ENCODE peak calls at places on chromosomes 5 and 9, in eight cellular contexts. E, V, A, Z, Y, N, J and B are unnamed samples.

GRCh38 chr5:51495672-51496071 is 112.4 kb downstream of the ISL1 start:
- DNase-seq in E (peak), V (no peak), A (peak), Z (no peak), Y (peak), N (peak), J (no peak), B (peak)

GRCh38 chr9:20495133-20495532 is 127.2 kb downstream of the MLLT3 start:
- DNase-seq in E (no peak), V (no peak), A (no peak), Z (no peak), Y (no peak), N (no peak), J (no peak), B (no peak)

GRCh38 chr9:131266301-131267229 is 9.7 kb downstream of the FAM78A start:
- DNase-seq in E (no peak), V (no peak), A (no peak), Z (no peak), Y (no peak), N (no peak), J (peak), B (peak)

GRCh38 chr9:92746567-92747458 is 17.8 kb downstream of the BICD2 start:
- DNase-seq in E (peak), V (no peak), A (no peak), Z (no peak), Y (peak), N (peak), J (no peak), B (no peak)

GRCh38 chr5:31413030-31413812 is 118.7 kb downstream of the DROSHA start:
- DNase-seq in E (no peak), V (no peak), A (no peak), Z (peak), Y (no peak), N (no peak), J (no peak), B (peak)

GRCh38 chr9:124263800-124264426 is 6.2 kb downstream of the NEK6 start:
- DNase-seq in E (no peak), V (no peak), A (no peak), Z (no peak), Y (no peak), N (no peak), J (no peak), B (no peak)

GRCh38 chr9:128275198-128276007 is at the start of gene GOLGA2:
- DNase-seq in E (no peak), V (peak), A (no peak), Z (peak), Y (peak), N (peak), J (no peak), B (peak)

GRCh38 chr5:139638736-139639618 is 9.2 kb upstream of the CXXC5 start:
- DNase-seq in E (no peak), V (no peak), A (no peak), Z (peak), Y (no peak), N (no peak), J (no peak), B (no peak)

GRCh38 chr9:5425006-5425628 is 12.6 kb downstream of the PLGRKT start:
- DNase-seq in E (peak), V (no peak), A (no peak), Z (no peak), Y (no peak), N (peak), J (no peak), B (peak)

GRCh38 chr9:18324928-18325327 is 149.0 kb upstream of the ADAMTSL1 start:
- DNase-seq in E (no peak), V (no peak), A (no peak), Z (no peak), Y (peak), N (no peak), J (no peak), B (peak)

GRCh38 chr9:83062653-83063527 is at the start of gene RASEF:
- DNase-seq in E (no peak), V (no peak), A (no peak), Z (no peak), Y (no peak), N (peak), J (no peak), B (peak)

GRCh38 chr9:4497855-4498254 is 7.6 kb downstream of the SLC1A1 start:
- DNase-seq in E (no peak), V (no peak), A (peak), Z (no peak), Y (peak), N (peak), J (no peak), B (no peak)

GRCh38 chr5:143922718-143923117 is 110.8 kb downstream of the HMHB1 start:
- DNase-seq in E (peak), V (peak), A (peak), Z (no peak), Y (peak), N (peak), J (no peak), B (peak)

GRCh38 chr9:137556069-137556838 is 4.6 kb downstream of the MRPL41 start:
- DNase-seq in E (no peak), V (no peak), A (peak), Z (peak), Y (no peak), N (no peak), J (no peak), B (no peak)

GRCh38 chr9:35905912-35906679 is at the start of gene HRCT1:
- DNase-seq in E (peak), V (peak), A (peak), Z (peak), Y (peak), N (peak), J (peak), B (peak)

GRCh38 chr5:1291611-1292080 is 3.2 kb downstream of the TERT start:
- DNase-seq in E (no peak), V (no peak), A (no peak), Z (no peak), Y (no peak), N (no peak), J (no peak), B (no peak)

GRCh38 chr9:13358128-13358527 is 78.6 kb upstream of the MPDZ start:
- DNase-seq in E (peak), V (no peak), A (peak), Z (no peak), Y (peak), N (peak), J (no peak), B (peak)

GRCh38 chr9:93815135-93815534 is 140.0 kb downstream of the BARX1 start:
- DNase-seq in E (no peak), V (no peak), A (no peak), Z (no peak), Y (no peak), N (no peak), J (no peak), B (no peak)

GRCh38 chr5:73412597-73412988 is 36.0 kb downstream of the FOXD1 start:
- DNase-seq in E (peak), V (no peak), A (peak), Z (no peak), Y (peak), N (peak), J (no peak), B (peak)

GRCh38 chr9:95521699-95522098 is 4.9 kb upstream of the PTCH1 start:
- DNase-seq in E (no peak), V (no peak), A (no peak), Z (no peak), Y (no peak), N (no peak), J (no peak), B (no peak)

GRCh38 chr9:70451765-70452164 is 37.3 kb upstream of the KLF9 start:
- DNase-seq in E (no peak), V (no peak), A (no peak), Z (no peak), Y (no peak), N (no peak), J (no peak), B (no peak)

GRCh38 chr5:174425271-174425963 is 299.0 kb upstream of the MSX2 start:
- DNase-seq in E (no peak), V (no peak), A (no peak), Z (peak), Y (no peak), N (no peak), J (no peak), B (peak)

GRCh38 chr9:98766548-98766947 is 29.8 kb downstream of the ANKS6 start:
- DNase-seq in E (no peak), V (no peak), A (no peak), Z (no peak), Y (no peak), N (no peak), J (no peak), B (peak)

GRCh38 chr5:82931110-82931509 is 146.1 kb downstream of the TMEM167A start:
- DNase-seq in E (peak), V (no peak), A (no peak), Z (no peak), Y (peak), N (peak), J (no peak), B (peak)

GRCh38 chr5:56405116-56405515 is 172.0 kb upstream of the ANKRD55 start:
- DNase-seq in E (no peak), V (no peak), A (no peak), Z (no peak), Y (no peak), N (no peak), J (no peak), B (no peak)

GRCh38 chr9:5611321-5612186 is 17.4 kb upstream of the RIC1 start:
- DNase-seq in E (no peak), V (no peak), A (no peak), Z (no peak), Y (no peak), N (no peak), J (no peak), B (no peak)

GRCh38 chr5:131193106-131193505 is 22.4 kb downstream of the LYRM7 start:
- DNase-seq in E (no peak), V (no peak), A (no peak), Z (no peak), Y (peak), N (no peak), J (no peak), B (peak)

GRCh38 chr5:123810253-123810652 is 298.3 kb downstream of the CSNK1G3 start:
- DNase-seq in E (no peak), V (peak), A (no peak), Z (no peak), Y (no peak), N (no peak), J (no peak), B (no peak)

GRCh38 chr9:121328876-121329681 is 41.0 kb downstream of the STOM start:
- DNase-seq in E (no peak), V (no peak), A (no peak), Z (no peak), Y (no peak), N (no peak), J (no peak), B (no peak)

GRCh38 chr9:123383512-123384170 is 27.6 kb downstream of the CRB2 start:
- DNase-seq in E (no peak), V (no peak), A (no peak), Z (no peak), Y (no peak), N (no peak), J (no peak), B (no peak)

GRCh38 chr9:6708732-6709131 is 49.0 kb upstream of the KDM4C start:
- DNase-seq in E (no peak), V (no peak), A (no peak), Z (no peak), Y (no peak), N (no peak), J (no peak), B (no peak)

GRCh38 chr5:15376088-15376487 is 123.9 kb upstream of the FBXL7 start:
- DNase-seq in E (no peak), V (no peak), A (no peak), Z (no peak), Y (no peak), N (no peak), J (no peak), B (no peak)

GRCh38 chr9:112819635-112820496 is 69.3 kb downstream of the SNX30 start:
- DNase-seq in E (peak), V (peak), A (peak), Z (peak), Y (peak), N (peak), J (no peak), B (peak)

GRCh38 chr9:72365525-72366256 is 683 bp upstream of the ZFAND5 start:
- DNase-seq in E (peak), V (peak), A (peak), Z (peak), Y (peak), N (peak), J (peak), B (peak)

GRCh38 chr5:65034782-65035181 is 266.1 kb downstream of the CWC27 start:
- DNase-seq in E (no peak), V (no peak), A (no peak), Z (no peak), Y (no peak), N (no peak), J (peak), B (no peak)